ENCODE peak calls at places on chromosomes 5 and 9, in six cellular contexts. One of them, this sample, is unnamed.

GRCh38 chr5:120463991-120464626 is at the start of gene PRR16:
- DNase-seq in K562: peak; percentile 56
- DNase-seq in SK-N-SH: peak; percentile 90
- DNase-seq in HepG2: no peak
- DNase-seq in GM12878: no peak
- DNase-seq in H1: peak; percentile 13
- DNase-seq in this sample: peak; percentile 1

GRCh38 chr9:137217276-137218211 is 4.5 kb downstream of the RNF208 start:
- DNase-seq in SK-N-SH: no peak
- DNase-seq in K562: peak; percentile 91
- DNase-seq in H1: peak; percentile 56
- DNase-seq in GM12878: no peak
- DNase-seq in HepG2: peak; percentile 66
- DNase-seq in this sample: no peak

GRCh38 chr5:163645421-163646416 is 140.3 kb downstream of the MAT2B start:
- DNase-seq in GM12878: no peak
- DNase-seq in K562: no peak
- DNase-seq in SK-N-SH: no peak
- DNase-seq in HepG2: no peak
- DNase-seq in H1: no peak
- DNase-seq in this sample: no peak

GRCh38 chr5:35903631-35904203 is 34.7 kb downstream of the CAPSL start:
- DNase-seq in HepG2: no peak
- DNase-seq in GM12878: no peak
- DNase-seq in K562: no peak
- DNase-seq in SK-N-SH: no peak
- DNase-seq in H1: no peak
- DNase-seq in this sample: no peak

GRCh38 chr9:34957492-34958410 is at the start of gene PHF24:
- DNase-seq in K562: peak; percentile 13
- DNase-seq in HepG2: no peak
- DNase-seq in SK-N-SH: peak; percentile 86
- DNase-seq in GM12878: no peak
- DNase-seq in H1: no peak
- DNase-seq in this sample: no peak

GRCh38 chr9:17719053-17719452 is 140.2 kb downstream of the SH3GL2 start:
- DNase-seq in SK-N-SH: no peak
- DNase-seq in K562: no peak
- DNase-seq in GM12878: no peak
- DNase-seq in H1: no peak
- DNase-seq in HepG2: no peak
- DNase-seq in this sample: no peak

GRCh38 chr5:9170026-9170425 is 375.8 kb downstream of the SEMA5A start:
- DNase-seq in H1: no peak
- DNase-seq in K562: no peak
- DNase-seq in SK-N-SH: no peak
- DNase-seq in GM12878: no peak
- DNase-seq in HepG2: no peak
- DNase-seq in this sample: no peak

GRCh38 chr5:156534906-156535305 is 207.9 kb downstream of the SGCD start:
- DNase-seq in K562: no peak
- DNase-seq in H1: no peak
- DNase-seq in GM12878: no peak
- DNase-seq in SK-N-SH: no peak
- DNase-seq in HepG2: no peak
- DNase-seq in this sample: no peak

GRCh38 chr5:154459015-154459414 is 13.2 kb downstream of the SAP30L start:
- DNase-seq in GM12878: no peak
- DNase-seq in H1: no peak
- DNase-seq in HepG2: no peak
- DNase-seq in SK-N-SH: no peak
- DNase-seq in K562: no peak
- DNase-seq in this sample: no peak

GRCh38 chr9:97293207-97293721 is 14.2 kb upstream of the CCDC180 start:
- DNase-seq in SK-N-SH: no peak
- DNase-seq in HepG2: peak; percentile 92
- DNase-seq in K562: peak; percentile 26
- DNase-seq in H1: no peak
- DNase-seq in GM12878: no peak
- DNase-seq in this sample: no peak

GRCh38 chr5:148957591-148958202 is 105.2 kb downstream of the SH3TC2 start:
- DNase-seq in K562: peak; percentile 57
- DNase-seq in HepG2: peak; percentile 14
- DNase-seq in GM12878: no peak
- DNase-seq in H1: no peak
- DNase-seq in SK-N-SH: peak; percentile 59
- DNase-seq in this sample: no peak

GRCh38 chr9:79256691-79257213 is 315.0 kb upstream of the TLE4 start:
- DNase-seq in HepG2: no peak
- DNase-seq in H1: no peak
- DNase-seq in SK-N-SH: no peak
- DNase-seq in GM12878: no peak
- DNase-seq in K562: no peak
- DNase-seq in this sample: no peak

GRCh38 chr9:111622626-111623025 is 8.5 kb upstream of the DNAJC25 start:
- DNase-seq in GM12878: no peak
- DNase-seq in SK-N-SH: no peak
- DNase-seq in H1: no peak
- DNase-seq in HepG2: peak; percentile 68
- DNase-seq in K562: no peak
- DNase-seq in this sample: no peak

GRCh38 chr5:134136221-134136631 is 21.7 kb downstream of the TCF7 start:
- DNase-seq in HepG2: no peak
- DNase-seq in K562: no peak
- DNase-seq in H1: no peak
- DNase-seq in GM12878: no peak
- DNase-seq in SK-N-SH: no peak
- DNase-seq in this sample: no peak

GRCh38 chr9:129070670-129071525 is 10.0 kb upstream of the DOLPP1 start:
- DNase-seq in GM12878: no peak
- DNase-seq in HepG2: no peak
- DNase-seq in H1: no peak
- DNase-seq in K562: no peak
- DNase-seq in SK-N-SH: no peak
- DNase-seq in this sample: no peak

GRCh38 chr9:98983295-98984268 is 39.9 kb downstream of the COL15A1 start:
- DNase-seq in HepG2: no peak
- DNase-seq in H1: no peak
- DNase-seq in SK-N-SH: no peak
- DNase-seq in K562: no peak
- DNase-seq in GM12878: no peak
- DNase-seq in this sample: no peak

GRCh38 chr9:87128008-87128623 is 180.8 kb upstream of the GAS1 start:
- DNase-seq in H1: no peak
- DNase-seq in GM12878: no peak
- DNase-seq in HepG2: no peak
- DNase-seq in K562: no peak
- DNase-seq in SK-N-SH: no peak
- DNase-seq in this sample: no peak

GRCh38 chr5:139711067-139711851 is 63.1 kb downstream of the CXXC5 start:
- DNase-seq in H1: no peak
- DNase-seq in GM12878: no peak
- DNase-seq in HepG2: no peak
- DNase-seq in SK-N-SH: peak; percentile 82
- DNase-seq in K562: peak; percentile 72
- DNase-seq in this sample: no peak

GRCh38 chr5:6604946-6605345 is 27.9 kb downstream of the NSUN2 start:
- DNase-seq in H1: no peak
- DNase-seq in K562: no peak
- DNase-seq in SK-N-SH: no peak
- DNase-seq in GM12878: no peak
- DNase-seq in HepG2: no peak
- DNase-seq in this sample: no peak

GRCh38 chr9:132548971-132549649 is 33.3 kb upstream of the BARHL1 start:
- DNase-seq in H1: no peak
- DNase-seq in SK-N-SH: no peak
- DNase-seq in HepG2: peak; percentile 35
- DNase-seq in GM12878: no peak
- DNase-seq in K562: no peak
- DNase-seq in this sample: no peak

GRCh38 chr9:127955294-127956015 is 17.8 kb upstream of the DPM2 start:
- DNase-seq in SK-N-SH: peak; percentile 79
- DNase-seq in H1: no peak
- DNase-seq in K562: peak; percentile 85
- DNase-seq in HepG2: peak; percentile 93
- DNase-seq in GM12878: no peak
- DNase-seq in this sample: peak; percentile 68

GRCh38 chr9:89882876-89883275 is 278.1 kb downstream of the GADD45G start:
- DNase-seq in SK-N-SH: no peak
- DNase-seq in HepG2: no peak
- DNase-seq in H1: no peak
- DNase-seq in K562: no peak
- DNase-seq in GM12878: no peak
- DNase-seq in this sample: no peak
- TF ChIP-seq GABPA in SK-N-SH: no peak
- TF ChIP-seq GABPA in HepG2: no peak
- TF ChIP-seq GABPA in H1: no peak
- TF ChIP-seq GABPA in K562: no peak
- TF ChIP-seq GABPA in GM12878: no peak
- TF ChIP-seq GABPA in this sample: no peak

GRCh38 chr5:2748841-2749513 is 2.5 kb downstream of the IRX2 start:
- DNase-seq in H1: no peak
- DNase-seq in SK-N-SH: no peak
- DNase-seq in HepG2: no peak
- DNase-seq in GM12878: no peak
- DNase-seq in K562: no peak
- DNase-seq in this sample: no peak

GRCh38 chr5:2746642-2747041 is 4.8 kb downstream of the IRX2 start:
- DNase-seq in K562: no peak
- DNase-seq in GM12878: no peak
- DNase-seq in HepG2: no peak
- DNase-seq in H1: no peak
- DNase-seq in SK-N-SH: no peak
- DNase-seq in this sample: no peak

GRCh38 chr5:2749514-2750025 is 1.9 kb downstream of the IRX2 start:
- DNase-seq in K562: no peak
- DNase-seq in SK-N-SH: no peak
- DNase-seq in HepG2: no peak
- DNase-seq in H1: no peak
- DNase-seq in GM12878: no peak
- DNase-seq in this sample: no peak

GRCh38 chr5:2747372-2748179 is 3.9 kb downstream of the IRX2 start:
- DNase-seq in K562: no peak
- DNase-seq in HepG2: no peak
- DNase-seq in GM12878: no peak
- DNase-seq in H1: no peak
- DNase-seq in SK-N-SH: no peak
- DNase-seq in this sample: no peak

DNA sequence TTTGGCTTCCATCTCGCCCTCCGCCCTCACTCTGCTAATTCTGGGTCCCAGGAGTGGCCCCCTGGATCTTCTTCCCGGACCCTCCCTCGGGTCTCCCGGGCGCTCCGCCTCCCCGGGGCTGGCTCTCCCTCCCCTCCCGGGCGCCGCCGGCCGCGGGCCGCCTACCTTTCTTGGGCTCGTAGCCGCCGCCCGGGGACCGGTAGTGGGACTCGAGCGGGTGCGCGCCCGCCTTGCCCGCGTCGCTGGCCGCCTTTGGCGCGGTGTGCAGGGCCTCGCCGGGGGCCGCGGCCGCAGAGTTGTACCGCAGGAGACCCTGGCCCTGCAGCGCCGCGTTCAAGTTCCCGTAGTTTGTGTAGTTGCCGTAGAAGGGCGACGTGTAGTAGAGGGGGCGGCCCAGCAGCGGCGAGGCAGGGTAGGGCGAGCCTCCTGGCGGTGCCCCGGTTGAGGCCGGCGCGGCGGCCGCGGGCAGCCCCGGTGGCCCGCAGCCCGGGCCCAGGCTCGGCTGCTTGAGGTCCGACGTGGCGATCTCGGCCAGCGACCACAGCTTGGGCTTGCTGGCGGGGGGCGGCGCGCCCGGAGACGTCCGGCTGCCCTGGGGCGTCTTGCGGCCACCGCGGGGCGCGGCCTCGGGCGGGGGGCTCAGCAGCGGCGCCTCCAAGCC is 3.2 kb downstream of the IRX2 start:
- DNase-seq in SK-N-SH: no peak
- DNase-seq in H1: no peak
- DNase-seq in HepG2: no peak
- DNase-seq in GM12878: no peak
- DNase-seq in K562: no peak
- DNase-seq in this sample: no peak
- H3K4me3 ChIP-seq in SK-N-SH: no peak overlapping the region
- H3K4me3 ChIP-seq in H1: peak overlapping the region; percentile 18
- H3K4me3 ChIP-seq in HepG2: no peak overlapping the region
- H3K4me3 ChIP-seq in GM12878: no peak overlapping the region
- H3K4me3 ChIP-seq in K562: no peak overlapping the region
- H3K4me3 ChIP-seq in this sample: no peak overlapping the region

GRCh38 chr9:125241000-125241862 is at the start of gene HSPA5:
- DNase-seq in K562: peak; percentile 99
- DNase-seq in GM12878: peak; percentile 99
- DNase-seq in SK-N-SH: peak; percentile 97
- DNase-seq in HepG2: peak; percentile 99
- DNase-seq in H1: peak; percentile 99
- DNase-seq in this sample: peak; percentile 98
- TF ChIP-seq POLR2AphosphoS5 in K562: peak; percentile 98
- TF ChIP-seq POLR2AphosphoS5 in GM12878: peak; percentile 100
- TF ChIP-seq POLR2AphosphoS5 in SK-N-SH: peak; percentile 99
- TF ChIP-seq POLR2AphosphoS5 in HepG2: peak; percentile 93
- TF ChIP-seq POLR2AphosphoS5 in H1: peak; percentile 100
- TF ChIP-seq POLR2AphosphoS5 in this sample: peak; percentile 98

GRCh38 chr5:73938938-73939320 is 312.9 kb downstream of the ARHGEF28 start:
- DNase-seq in K562: no peak
- DNase-seq in SK-N-SH: no peak
- DNase-seq in HepG2: no peak
- DNase-seq in GM12878: no peak
- DNase-seq in H1: no peak
- DNase-seq in this sample: no peak

GRCh38 chr5:73942783-73943182 is 316.8 kb downstream of the ARHGEF28 start:
- DNase-seq in HepG2: no peak
- DNase-seq in GM12878: no peak
- DNase-seq in H1: no peak
- DNase-seq in K562: no peak
- DNase-seq in SK-N-SH: no peak
- DNase-seq in this sample: no peak

GRCh38 chr5:73940026-73940425 is 314.0 kb downstream of the ARHGEF28 start:
- DNase-seq in H1: no peak
- DNase-seq in GM12878: no peak
- DNase-seq in K562: no peak
- DNase-seq in SK-N-SH: peak; percentile 22
- DNase-seq in HepG2: no peak
- DNase-seq in this sample: no peak

GRCh38 chr5:73939535-73939934 is 313.5 kb downstream of the ARHGEF28 start:
- DNase-seq in SK-N-SH: no peak
- DNase-seq in K562: no peak
- DNase-seq in H1: no peak
- DNase-seq in GM12878: no peak
- DNase-seq in HepG2: no peak
- DNase-seq in this sample: no peak

DNA sequence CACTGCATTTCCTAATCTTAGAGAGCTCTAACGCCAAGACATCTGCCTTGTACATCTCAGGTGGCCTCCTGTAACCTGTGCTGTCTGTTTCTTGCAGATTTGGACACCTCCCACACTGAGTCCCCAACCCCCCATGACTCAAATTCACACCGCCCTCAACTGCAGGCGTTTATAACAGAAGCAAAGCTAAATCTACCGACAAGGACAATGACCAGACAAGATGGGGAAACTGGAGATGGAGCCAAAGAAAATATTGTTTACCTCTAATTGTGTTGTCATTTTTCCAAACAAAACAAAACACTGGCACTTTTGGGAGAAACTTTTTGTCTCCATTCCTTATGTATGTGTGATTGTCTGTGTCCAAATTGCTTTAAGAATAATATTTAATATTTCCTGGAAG is 314.8 kb downstream of the ARHGEF28 start:
- DNase-seq in SK-N-SH: no peak
- DNase-seq in GM12878: no peak
- DNase-seq in H1: no peak
- DNase-seq in K562: no peak
- DNase-seq in HepG2: no peak
- DNase-seq in this sample: no peak
- TF ChIP-seq GABPA in SK-N-SH: no peak
- TF ChIP-seq GABPA in GM12878: no peak
- TF ChIP-seq GABPA in H1: no peak
- TF ChIP-seq GABPA in K562: no peak
- TF ChIP-seq GABPA in HepG2: no peak
- TF ChIP-seq GABPA in this sample: no peak

This sample was measured in HL-60.